ENCODE peak calls at places on chromosome 3, in five cellular contexts. V is HFFc6; U is endothelial cell; A is omental fat pad; G is activated effector memory CD4-positive, alpha-beta T cell treated with anti-CD3 and anti-CD28 coated beads, Interleukin-2, amount 50 U/mL, for 16 hours. T is an unnamed sample.

GRCh38 chr3:185558395-185558794 is 6.0 kb upstream of the LIPH start:
- DNase-seq in G (no peak), V (no peak), A (no peak), U (no peak), T (no peak)

GRCh38 chr3:43142472-43142871 is 36.6 kb upstream of the POMGNT2 start:
- DNase-seq in U (no peak), A (no peak), G (no peak), V (no peak), T (no peak)

GRCh38 chr3:105868450-105868744 is 415 bp downstream of the CBLB start:
- DNase-seq in A (peak), U (peak), V (peak), G (peak), T (no peak)

GRCh38 chr3:183371672-183371968 is 56.8 kb downstream of the MCF2L2 start:
- DNase-seq in U (no peak), G (no peak), A (no peak), V (no peak), T (no peak)

GRCh38 chr3:78221300-78221699 is 1181.4 kb downstream of the ROBO2 start:
- DNase-seq in U (no peak), A (no peak), G (no peak), V (no peak), T (no peak)

GRCh38 chr3:111321786-111322185 is 220.2 kb upstream of the CD96 start:
- DNase-seq in G (no peak), A (no peak), U (no peak), V (no peak), T (peak)

GRCh38 chr3:127476936-127477335 is 113.6 kb downstream of the TPRA1 start:
- DNase-seq in V (no peak), G (no peak), U (no peak), A (no peak), T (no peak)

GRCh38 chr3:140854961-140855360 is 86.7 kb upstream of the SLC25A36 start:
- DNase-seq in U (no peak), A (no peak), G (no peak), V (no peak), T (no peak)

T was measured in foreskin fibroblast.